ENCODE peak calls at places on chromosomes 5 and 9, in four cellular contexts. T is upper lobe of left lung, H is cardiac fibroblast, J is SJSA1. S is an unnamed sample.

GRCh38 chr5:135386886-135387628 is 12.0 kb downstream of the MACROH2A1 start:
- DNase-seq in T (no peak), H (peak), J (no peak), S (peak)

GRCh38 chr5:176889321-176890280 is 9.5 kb downstream of the HK3 start:
- DNase-seq in T (peak), H (no peak), J (peak), S (no peak)

GRCh38 chr9:131319486-131319885 is 30.0 kb downstream of the PLPP7 start:
- DNase-seq in T (no peak), H (no peak), J (no peak), S (no peak)

GRCh38 chr5:167863883-167864282 is 427.6 kb upstream of the WWC1 start:
- DNase-seq in T (no peak), H (no peak), J (no peak), S (no peak)

GRCh38 chr5:57857696-57858095 is 375.1 kb upstream of the ACTBL2 start:
- DNase-seq in T (no peak), H (no peak), J (no peak), S (no peak)

GRCh38 chr9:129006328-129007034 is 21.6 kb downstream of the SH3GLB2 start:
- DNase-seq in T (peak), H (peak), J (peak), S (peak)

GRCh38 chr5:33563530-33563929 is 122.8 kb downstream of the TARS1 start:
- DNase-seq in T (no peak), H (no peak), J (no peak), S (no peak)

GRCh38 chr5:15752886-15753285 is 252.9 kb downstream of the FBXL7 start:
- DNase-seq in T (no peak), H (peak), J (peak), S (peak)

GRCh38 chr5:65727491-65728156 is 5.6 kb downstream of the NLN start:
- DNase-seq in T (no peak), H (no peak), J (no peak), S (no peak)

GRCh38 chr9:122084276-122084675 is 8.8 kb downstream of the TTLL11 start:
- DNase-seq in T (no peak), H (no peak), J (no peak), S (peak)

GRCh38 chr5:14270212-14270702 is 127.1 kb downstream of the TRIO start:
- DNase-seq in T (no peak), H (peak), J (peak), S (peak)

GRCh38 chr5:170301149-170301548 is 3.6 kb upstream of the LCP2 start:
- DNase-seq in T (no peak), H (no peak), J (no peak), S (no peak)

GRCh38 chr5:58666141-58666540 is 83.3 kb downstream of the RAB3C start:
- DNase-seq in T (no peak), H (no peak), J (no peak), S (no peak)

GRCh38 chr5:96247097-96247675 is 185.9 kb downstream of the PCSK1 start:
- DNase-seq in T (no peak), H (peak), J (no peak), S (peak)

GRCh38 chr5:175823731-175824525 is 47.5 kb upstream of the CPLX2 start:
- DNase-seq in T (no peak), H (no peak), J (no peak), S (no peak)

GRCh38 chr5:103744159-103744558 is 181.6 kb upstream of the NUDT12 start:
- DNase-seq in T (no peak), H (peak), J (no peak), S (peak)

GRCh38 chr5:130277522-130277921 is 373.3 kb downstream of the CHSY3 start:
- DNase-seq in T (no peak), H (no peak), J (no peak), S (no peak)

GRCh38 chr5:176364765-176365662 is at the start of gene ARL10:
- DNase-seq in T (no peak), H (peak), J (no peak), S (no peak)

GRCh38 chr9:109001275-109001676 is 12.0 kb downstream of the CTNNAL1 start:
- DNase-seq in T (no peak), H (peak), J (peak), S (peak)

GRCh38 chr9:36765077-36765390 is 192.3 kb downstream of the MELK start:
- DNase-seq in T (no peak), H (no peak), J (no peak), S (no peak)

GRCh38 chr9:34185778-34186551 is 7.1 kb downstream of the UBAP1 start:
- DNase-seq in T (no peak), H (peak), J (no peak), S (peak)

GRCh38 chr5:65013141-65013540 is 244.4 kb downstream of the CWC27 start:
- DNase-seq in T (no peak), H (no peak), J (no peak), S (peak)

GRCh38 chr9:133945314-133945975 is 46.7 kb downstream of the VAV2 start:
- DNase-seq in T (peak), H (no peak), J (no peak), S (no peak)

GRCh38 chr9:115999498-115999897 is 154.1 kb upstream of the PAPPA start:
- DNase-seq in T (no peak), H (peak), J (no peak), S (peak)

GRCh38 chr5:140925806-140926205 is 293 bp upstream of the PCDHAC1 start:
- DNase-seq in T (no peak), H (no peak), J (no peak), S (no peak)

GRCh38 chr9:78982849-78983248 is 588.9 kb upstream of the TLE4 start:
- DNase-seq in T (no peak), H (no peak), J (peak), S (peak)

GRCh38 chr5:179762781-179763176 is 30.2 kb downstream of the MAML1 start:
- DNase-seq in T (no peak), H (no peak), J (no peak), S (no peak)

GRCh38 chr5:42989198-42989597 is 50.9 kb downstream of the ANXA2R start:
- DNase-seq in T (no peak), H (no peak), J (no peak), S (no peak)
- H3K4me3 ChIP-seq in T (no peak), H (no peak), J (no peak), S (no peak)

DNA sequence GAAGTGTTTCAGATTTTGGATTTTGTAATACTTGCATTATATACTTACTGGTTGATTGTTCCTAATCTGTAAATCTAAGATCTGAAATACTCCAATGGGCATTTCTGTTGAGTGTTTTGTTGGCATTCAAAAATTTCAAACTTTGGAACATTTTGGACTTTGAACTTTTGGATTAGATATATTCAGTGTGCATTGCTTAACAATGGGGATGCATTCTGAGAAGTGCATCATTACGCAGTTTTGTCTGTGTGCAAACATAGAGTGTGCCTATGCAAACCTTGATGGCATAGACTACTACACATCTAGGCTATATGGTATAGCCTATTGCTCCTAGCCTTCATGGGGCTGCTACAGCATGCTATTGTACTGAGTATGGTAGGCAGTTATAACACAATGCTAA is 325.4 kb downstream of the KDM4C start:
- DNase-seq in T (no peak), H (no peak), J (no peak), S (no peak)
- H3K4me3 ChIP-seq in T (no peak), H (no peak), J (no peak), S (no peak)

DNA sequence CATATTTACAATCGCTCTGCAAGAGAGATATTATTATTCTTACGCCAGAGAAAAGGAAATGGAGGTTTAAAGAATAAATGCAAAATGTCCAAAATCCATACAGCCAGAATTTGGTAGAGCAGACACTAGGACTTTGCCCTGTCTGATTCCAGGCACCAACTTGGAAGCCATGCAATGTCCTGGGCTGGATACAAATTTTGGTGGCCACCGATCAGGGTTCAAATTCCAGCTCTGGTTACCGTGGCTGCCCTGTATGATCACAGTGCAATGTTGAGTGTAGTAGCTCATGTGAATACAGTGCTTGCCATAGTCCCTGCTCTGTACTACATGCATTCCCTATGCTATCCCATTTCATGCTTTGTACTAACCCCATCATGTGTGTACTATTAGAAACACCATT is 651 bp upstream of the NSG2 start:
- DNase-seq in T (no peak), H (no peak), J (no peak), S (no peak)
- H3K4me3 ChIP-seq in T (no peak), H (no peak), J (no peak), S (no peak)

GRCh38 chr5:102294996-102295395 is 1.1 kb downstream of the SLCO4C1 start:
- DNase-seq in T (no peak), H (no peak), J (no peak), S (no peak)
- H3K4me3 ChIP-seq in T (peak), H (no peak), J (no peak), S (no peak)

GRCh38 chr9:120892177-120892747 is 15.3 kb upstream of the PHF19 start:
- DNase-seq in T (no peak), H (no peak), J (no peak), S (no peak)

GRCh38 chr9:120893917-120894316 is 16.9 kb upstream of the PHF19 start:
- DNase-seq in T (no peak), H (no peak), J (no peak), S (no peak)

GRCh38 chr9:120891255-120891954 is 14.4 kb upstream of the PHF19 start:
- DNase-seq in T (no peak), H (no peak), J (no peak), S (no peak)

GRCh38 chr9:120893585-120893857 is 16.5 kb upstream of the PHF19 start:
- DNase-seq in T (no peak), H (no peak), J (no peak), S (no peak)

GRCh38 chr9:120892748-120893584 is 16.0 kb upstream of the PHF19 start:
- DNase-seq in T (no peak), H (peak), J (no peak), S (peak)
- H3K4me3 ChIP-seq in T (no peak), H (no peak), J (no peak), S (no peak)

DNA sequence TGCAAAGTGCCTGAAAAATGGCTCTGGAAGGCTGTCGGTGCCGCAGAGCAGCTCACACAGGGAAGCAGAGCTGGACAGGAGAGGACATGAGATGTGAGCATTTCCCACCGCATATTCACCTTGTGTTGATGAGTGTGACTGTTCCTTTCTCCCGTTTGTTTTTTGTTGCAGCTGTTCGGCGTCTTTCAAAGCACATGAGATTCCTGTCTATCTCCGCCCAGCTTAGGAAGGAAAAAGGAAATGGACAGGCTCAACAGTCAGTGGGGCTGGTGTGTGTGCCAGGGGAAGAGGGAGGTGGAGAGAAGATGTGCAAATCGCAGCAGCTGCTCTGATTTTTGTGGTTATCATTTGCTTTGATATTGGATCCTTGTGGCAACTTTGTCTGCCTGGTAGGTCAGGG is 165.0 kb upstream of the SEMA6A start:
- DNase-seq in T (no peak), H (peak), J (no peak), S (no peak)
- H3K4me3 ChIP-seq in T (no peak), H (no peak), J (no peak), S (no peak)

DNA sequence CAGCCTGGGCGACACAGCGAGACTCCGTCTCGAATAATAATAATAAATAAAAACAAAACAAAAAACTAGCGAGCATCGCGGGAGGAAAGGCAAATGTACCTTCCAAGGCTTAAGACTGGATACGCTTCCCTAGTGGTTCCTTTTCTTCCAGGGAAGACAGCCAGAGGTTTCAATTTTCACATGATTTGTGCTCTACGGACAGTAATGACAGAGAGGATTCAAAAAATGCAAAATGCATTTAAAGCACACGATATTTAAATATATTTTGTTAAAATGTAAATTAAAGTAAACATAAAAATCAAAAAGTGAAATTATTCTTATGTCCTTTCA is 4.3 kb upstream of the TRIM41 start:
- DNase-seq in T (no peak), H (no peak), J (no peak), S (no peak)
- H3K4me3 ChIP-seq in T (peak), H (peak), J (peak), S (peak)

DNA sequence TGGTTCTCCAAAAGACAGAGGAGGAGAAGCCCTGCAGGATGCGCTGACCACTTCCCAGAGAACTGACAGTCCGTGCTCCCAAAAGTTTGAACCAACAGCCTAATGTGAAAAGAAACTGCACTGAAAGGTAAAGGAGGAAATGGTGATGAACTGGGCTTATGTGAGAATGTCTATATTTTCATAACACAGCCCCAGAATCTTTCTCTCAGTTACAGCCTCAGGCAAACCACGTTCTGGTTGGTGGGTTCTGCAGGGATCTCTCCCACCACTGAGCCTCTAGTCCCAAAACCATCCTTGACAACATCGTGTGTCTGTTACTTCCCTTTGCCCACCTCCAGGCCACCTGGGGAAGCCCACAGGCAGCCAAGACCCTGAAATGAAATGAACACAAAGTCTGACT is 23.9 kb downstream of the SPARC start:
- DNase-seq in T (no peak), H (no peak), J (no peak), S (no peak)
- H3K4me3 ChIP-seq in T (no peak), H (no peak), J (no peak), S (no peak)

S was measured in AG10803.